ENCODE peak calls at places on chromosome X, in nine cellular contexts. B is left ventricle myocardium superior, Q is psoas muscle, R is GM12891, U is mammary epithelial cell, P is ACHN, O is RWPE1, L is nephron progenitor cell, T is NCI-H1694 treated with DMSO at 0.1 percent for 48 hours. M is an unnamed sample.

GRCh38 chrX:82127228-82128123 is 925.6 kb downstream of the SH3BGRL start:
- DNase-seq in B (no peak), Q (no peak), R (no peak), U (no peak), P (no peak), O (no peak), L (no peak), T (no peak), M (no peak)

GRCh38 chrX:56564182-56564885 is 907 bp downstream of the UBQLN2 start:
- DNase-seq in B (peak; percentile 27), Q (peak; percentile 50), R (no peak), U (peak; percentile 73), P (peak; percentile 19), O (peak; percentile 26), L (peak; percentile 5), T (peak; percentile 41), M (peak; percentile 27)

GRCh38 chrX:538311-538710 is 92.3 kb upstream of the SHOX start:
- DNase-seq in B (no peak), Q (no peak), R (no peak), U (no peak), P (no peak), O (peak; percentile 4), L (no peak), T (no peak), M (no peak)

GRCh38 chrX:7647826-7648225 is 195.1 kb upstream of the VCX start:
- DNase-seq in B (no peak), Q (no peak), R (no peak), U (no peak), P (no peak), O (no peak), L (peak; percentile 15), T (no peak), M (no peak)

GRCh38 chrX:15645266-15645665 is 19.3 kb downstream of the CLTRN start:
- DNase-seq in B (no peak), Q (no peak), R (no peak), U (no peak), P (no peak), O (no peak), L (no peak), T (no peak), M (no peak)

GRCh38 chrX:42289492-42290385 is 366.4 kb upstream of the CASK start:
- DNase-seq in B (no peak), Q (no peak), R (no peak), U (no peak), P (no peak), O (no peak), L (no peak), T (no peak), M (no peak)

GRCh38 chrX:25049347-25049746 is 33.6 kb upstream of the ARX start:
- DNase-seq in B (no peak), Q (no peak), R (no peak), U (peak; percentile 2), P (no peak), O (no peak), L (no peak), T (no peak), M (no peak)

GRCh38 chrX:138294951-138295350 is 416.6 kb downstream of the FGF13 start:
- DNase-seq in B (no peak), Q (no peak), R (no peak), U (no peak), P (no peak), O (no peak), L (no peak), T (no peak), M (no peak)